ENCODE peak calls at places on chromosomes 7 and 10, in seven cellular contexts. One of them, this sample, is unnamed.

GRCh38 chr7:128188396-128189230 is 52.5 kb upstream of the LEP start:
- DNase-seq in activated CD4-positive, alpha-beta T cell treated with anti-CD3 and anti-CD28 coated beads, Interleukin-2, amount 10 ng/mL, durations not matched to agents 24 days and 14 days: no peak
- DNase-seq in T-cell: peak
- DNase-seq in amniotic stem cell: no peak
- DNase-seq in thoracic aorta: no peak
- DNase-seq in SK-N-SH: no peak
- DNase-seq in COLO829: no peak
- DNase-seq in this sample: peak

GRCh38 chr10:51964630-51965029 is 265.2 kb upstream of the CSTF2T start:
- DNase-seq in SK-N-SH: no peak
- DNase-seq in amniotic stem cell: peak
- DNase-seq in T-cell: no peak
- DNase-seq in thoracic aorta: no peak
- DNase-seq in activated CD4-positive, alpha-beta T cell treated with anti-CD3 and anti-CD28 coated beads, Interleukin-2, amount 10 ng/mL, durations not matched to agents 24 days and 14 days: no peak
- DNase-seq in COLO829: no peak
- DNase-seq in this sample: no peak

GRCh38 chr7:44573464-44574285 is at the start of gene DDX56:
- DNase-seq in T-cell: peak
- DNase-seq in amniotic stem cell: peak
- DNase-seq in activated CD4-positive, alpha-beta T cell treated with anti-CD3 and anti-CD28 coated beads, Interleukin-2, amount 10 ng/mL, durations not matched to agents 24 days and 14 days: peak
- DNase-seq in thoracic aorta: peak
- DNase-seq in SK-N-SH: peak
- DNase-seq in COLO829: peak
- DNase-seq in this sample: peak

GRCh38 chr10:23884671-23885070 is 324.3 kb upstream of the KIAA1217 start:
- DNase-seq in COLO829: no peak
- DNase-seq in T-cell: no peak
- DNase-seq in SK-N-SH: no peak
- DNase-seq in thoracic aorta: no peak
- DNase-seq in activated CD4-positive, alpha-beta T cell treated with anti-CD3 and anti-CD28 coated beads, Interleukin-2, amount 10 ng/mL, durations not matched to agents 24 days and 14 days: no peak
- DNase-seq in amniotic stem cell: no peak
- DNase-seq in this sample: no peak

GRCh38 chr7:13028731-13029099 is 341.3 kb downstream of the ARL4A start:
- DNase-seq in T-cell: no peak
- DNase-seq in thoracic aorta: no peak
- DNase-seq in amniotic stem cell: no peak
- DNase-seq in SK-N-SH: no peak
- DNase-seq in COLO829: no peak
- DNase-seq in activated CD4-positive, alpha-beta T cell treated with anti-CD3 and anti-CD28 coated beads, Interleukin-2, amount 10 ng/mL, durations not matched to agents 24 days and 14 days: no peak
- DNase-seq in this sample: no peak

GRCh38 chr10:132776821-132777220 is 9.1 kb downstream of the NKX6-2 start:
- DNase-seq in T-cell: no peak
- DNase-seq in activated CD4-positive, alpha-beta T cell treated with anti-CD3 and anti-CD28 coated beads, Interleukin-2, amount 10 ng/mL, durations not matched to agents 24 days and 14 days: no peak
- DNase-seq in COLO829: no peak
- DNase-seq in amniotic stem cell: no peak
- DNase-seq in thoracic aorta: no peak
- DNase-seq in SK-N-SH: no peak
- DNase-seq in this sample: no peak

GRCh38 chr10:66844176-66844947 is 81.5 kb upstream of the LRRTM3 start:
- DNase-seq in amniotic stem cell: no peak
- DNase-seq in thoracic aorta: no peak
- DNase-seq in COLO829: no peak
- DNase-seq in activated CD4-positive, alpha-beta T cell treated with anti-CD3 and anti-CD28 coated beads, Interleukin-2, amount 10 ng/mL, durations not matched to agents 24 days and 14 days: no peak
- DNase-seq in SK-N-SH: no peak
- DNase-seq in T-cell: no peak
- DNase-seq in this sample: no peak

GRCh38 chr10:24884793-24885192 is 67.6 kb downstream of the PRTFDC1 start:
- DNase-seq in COLO829: no peak
- DNase-seq in SK-N-SH: no peak
- DNase-seq in activated CD4-positive, alpha-beta T cell treated with anti-CD3 and anti-CD28 coated beads, Interleukin-2, amount 10 ng/mL, durations not matched to agents 24 days and 14 days: no peak
- DNase-seq in thoracic aorta: no peak
- DNase-seq in T-cell: no peak
- DNase-seq in amniotic stem cell: no peak
- DNase-seq in this sample: no peak

GRCh38 chr7:16586081-16586874 is 59.3 kb downstream of the ANKMY2 start:
- DNase-seq in amniotic stem cell: no peak
- DNase-seq in activated CD4-positive, alpha-beta T cell treated with anti-CD3 and anti-CD28 coated beads, Interleukin-2, amount 10 ng/mL, durations not matched to agents 24 days and 14 days: no peak
- DNase-seq in COLO829: no peak
- DNase-seq in thoracic aorta: no peak
- DNase-seq in SK-N-SH: peak
- DNase-seq in T-cell: no peak
- DNase-seq in this sample: no peak

GRCh38 chr7:142460402-142461117 is 202.7 kb upstream of the PRSS58 start:
- DNase-seq in COLO829: no peak
- DNase-seq in thoracic aorta: no peak
- DNase-seq in amniotic stem cell: no peak
- DNase-seq in activated CD4-positive, alpha-beta T cell treated with anti-CD3 and anti-CD28 coated beads, Interleukin-2, amount 10 ng/mL, durations not matched to agents 24 days and 14 days: no peak
- DNase-seq in T-cell: no peak
- DNase-seq in SK-N-SH: no peak
- DNase-seq in this sample: no peak